ENCODE peak calls at places on chromosomes 13 and 19, in eight cellular contexts. E is lower leg skin, K is B cell, N is right cardiac atrium, Y is mucosa of gallbladder, I is GM10248, L is left colon, P is HEK293T. T is an unnamed sample.

GRCh38 chr13:113592571-113592970 is 8.0 kb downstream of the TFDP1 start:
- DNase-seq in K (no peak), L (no peak), P (no peak), I (no peak), N (no peak), Y (no peak), E (peak; percentile 13), T (no peak)

GRCh38 chr13:98349731-98350305 is 172.7 kb upstream of the RNF113B start:
- DNase-seq in N (no peak), I (peak; percentile 25), P (peak; percentile 15), L (no peak), Y (peak; percentile 23), E (peak; percentile 74), K (no peak), T (no peak)

GRCh38 chr19:5645409-5645808 is 22.5 kb downstream of the SAFB start:
- DNase-seq in N (no peak), K (no peak), L (no peak), Y (no peak), P (no peak), E (no peak), I (no peak), T (no peak)

GRCh38 chr19:51796195-51796679 is 1.3 kb downstream of the FPR3 start:
- DNase-seq in P (no peak), I (no peak), Y (no peak), L (peak; percentile 20), E (no peak), K (no peak), N (peak; percentile 39), T (peak; percentile 21)

GRCh38 chr13:53622431-53622830 is 593.8 kb downstream of the OLFM4 start:
- DNase-seq in L (no peak), I (no peak), P (no peak), K (no peak), Y (no peak), N (no peak), E (no peak), T (no peak)

GRCh38 chr19:4639531-4640246 is 373 bp downstream of the TNFAIP8L1 start:
- DNase-seq in Y (no peak), L (peak; percentile 49), N (peak; percentile 46), E (peak; percentile 91), K (no peak), P (no peak), I (peak; percentile 45), T (peak; percentile 76)

GRCh38 chr13:48892311-48892710 is 83.4 kb upstream of the FNDC3A start:
- DNase-seq in P (no peak), L (no peak), N (no peak), K (no peak), Y (no peak), E (no peak), I (peak; percentile 13), T (no peak)

GRCh38 chr19:39444598-39445257 is 654 bp upstream of the SUPT5H start:
- DNase-seq in E (no peak), N (no peak), P (no peak), L (peak; percentile 31), Y (no peak), K (no peak), I (no peak), T (no peak)

GRCh38 chr13:44128522-44128921 is 245.1 kb upstream of the SERP2 start:
- DNase-seq in E (no peak), Y (no peak), P (no peak), L (no peak), I (no peak), N (no peak), K (no peak), T (no peak)

GRCh38 chr13:34627905-34628682 is 314.0 kb upstream of the NBEA start:
- DNase-seq in N (no peak), I (no peak), E (no peak), P (no peak), Y (no peak), L (no peak), K (no peak), T (no peak)

GRCh38 chr13:114155923-114156883 is 22.9 kb upstream of the CFAP97D2 start:
- DNase-seq in N (no peak), P (no peak), K (peak; percentile 60), L (no peak), I (no peak), Y (no peak), E (no peak), T (peak; percentile 24)

GRCh38 chr13:45718063-45718462 is 15.9 kb downstream of the CBY2 start:
- DNase-seq in P (peak; percentile 49), N (no peak), K (no peak), Y (no peak), L (no peak), I (peak; percentile 48), E (no peak), T (no peak)

GRCh38 chr19:48333467-48334384 is 8.4 kb downstream of the EMP3 start:
- DNase-seq in N (peak; percentile 94), L (peak; percentile 96), P (peak; percentile 90), I (peak; percentile 94), Y (peak; percentile 91), K (peak; percentile 96), E (peak; percentile 98), T (peak; percentile 97)

GRCh38 chr13:63843766-63844699 is 2428.4 kb upstream of the PCDH20 start:
- DNase-seq in Y (no peak), P (no peak), N (no peak), L (no peak), E (no peak), I (no peak), K (no peak), T (no peak)

GRCh38 chr13:25980255-25980654 is 71.6 kb downstream of the SHISA2 start:
- DNase-seq in I (no peak), K (no peak), L (no peak), E (no peak), P (peak; percentile 22), N (no peak), Y (no peak), T (no peak)

GRCh38 chr13:60701919-60702318 is 304.9 kb downstream of the TDRD3 start:
- DNase-seq in P (no peak), E (no peak), N (no peak), L (no peak), Y (no peak), K (no peak), I (no peak), T (no peak)

GRCh38 chr19:48393559-48394330 is at the start of gene GRIN2D:
- DNase-seq in P (peak; percentile 46), N (no peak), Y (no peak), L (no peak), E (no peak), K (peak; percentile 59), I (no peak), T (no peak)

GRCh38 chr13:102033719-102034446 is 368.0 kb downstream of the FGF14 start:
- DNase-seq in Y (no peak), L (no peak), K (no peak), I (no peak), N (no peak), P (no peak), E (no peak), T (no peak)

GRCh38 chr13:82259284-82259683 is 1623.0 kb downstream of the SLITRK1 start:
- DNase-seq in E (no peak), P (no peak), K (no peak), I (no peak), N (no peak), L (no peak), Y (no peak), T (no peak)

GRCh38 chr19:48351341-48351752 is 12.4 kb downstream of the TMEM143 start:
- DNase-seq in N (peak; percentile 73), L (peak; percentile 85), K (peak; percentile 78), I (peak; percentile 81), Y (peak; percentile 65), E (peak; percentile 93), P (peak; percentile 83), T (peak; percentile 90)

GRCh38 chr19:47269596-47269995 is 5.1 kb upstream of the INAFM1 start:
- DNase-seq in P (no peak), K (no peak), E (no peak), L (no peak), I (no peak), Y (no peak), N (no peak), T (no peak)

GRCh38 chr13:34654203-34654602 is 287.9 kb upstream of the NBEA start:
- DNase-seq in L (no peak), P (no peak), E (no peak), I (no peak), N (no peak), Y (no peak), K (no peak), T (no peak)

GRCh38 chr13:54536112-54536511 is 1507.5 kb downstream of the OLFM4 start:
- DNase-seq in E (no peak), P (peak; percentile 6), Y (no peak), N (no peak), L (no peak), K (no peak), I (no peak), T (no peak)

GRCh38 chr13:33931397-33931987 is 113.5 kb downstream of the RFC3 start:
- DNase-seq in L (no peak), E (no peak), Y (no peak), P (peak; percentile 40), N (no peak), I (no peak), K (no peak), T (no peak)

GRCh38 chr13:67740871-67741475 is 510.8 kb upstream of the PCDH9 start:
- DNase-seq in N (no peak), P (no peak), Y (no peak), I (no peak), E (no peak), K (no peak), L (no peak), T (no peak)

GRCh38 chr13:41244555-41244954 is 18.8 kb downstream of the MTRF1 start:
- DNase-seq in E (no peak), L (no peak), Y (no peak), K (no peak), N (no peak), I (no peak), P (no peak), T (no peak)

GRCh38 chr13:28658539-28658795 is 463 bp upstream of the POMP start:
- DNase-seq in P (no peak), Y (no peak), I (no peak), E (no peak), L (peak; percentile 18), K (peak; percentile 18), N (no peak), T (no peak)

GRCh38 chr13:21674271-21675009 is 3.6 kb downstream of the FGF9 start:
- DNase-seq in L (peak; percentile 45), P (peak; percentile 22), K (peak; percentile 70), Y (no peak), E (no peak), N (no peak), I (peak; percentile 30), T (peak; percentile 62)

GRCh38 chr13:63041640-63042414 is 1626.2 kb upstream of the PCDH20 start:
- DNase-seq in K (no peak), N (no peak), I (no peak), E (no peak), Y (no peak), P (no peak), L (no peak), T (no peak)

GRCh38 chr19:29574518-29574917 is 31.6 kb upstream of the POP4 start:
- DNase-seq in I (no peak), L (no peak), P (no peak), Y (no peak), K (no peak), E (peak; percentile 13), N (no peak), T (no peak)

GRCh38 chr13:21147827-21148226 is 28.5 kb downstream of the SKA3 start:
- DNase-seq in I (no peak), N (no peak), Y (no peak), L (no peak), P (no peak), E (no peak), K (no peak), T (no peak)

GRCh38 chr19:21463449-21464105 is 41.8 kb upstream of the ZNF429 start:
- DNase-seq in N (no peak), I (peak; percentile 74), P (no peak), Y (peak; percentile 64), L (peak; percentile 31), K (peak; percentile 65), E (peak; percentile 70), T (peak; percentile 67)

GRCh38 chr13:110254151-110254679 is 52.7 kb downstream of the COL4A1 start:
- DNase-seq in E (peak; percentile 45), P (no peak), I (no peak), K (no peak), N (no peak), Y (no peak), L (no peak), T (no peak)

T was measured in mucosa of descending colon.